ENCODE peak calls at places on chromosomes 3 and 15, in seven cellular contexts. O is GM06990; F is IMR-90; U is WTC11; X is heart left ventricle; W is H1; Q is CD8-positive, alpha-beta T cell. H is an unnamed sample.

GRCh38 chr15:66489179-66489791 is 8.3 kb downstream of the SNAPC5 start:
- DNase-seq in Q (no peak), O (no peak), F (no peak), W (no peak), U (no peak), X (no peak), H (no peak)

GRCh38 chr3:60384352-60384751 is 866.9 kb downstream of the FHIT start:
- DNase-seq in W (no peak), F (peak), O (no peak), X (no peak), Q (no peak), U (no peak), H (no peak)

GRCh38 chr15:82554351-82554750 is 14.1 kb upstream of the RPS17 start:
- DNase-seq in Q (no peak), U (no peak), F (no peak), O (no peak), X (no peak), W (no peak), H (no peak)

GRCh38 chr15:81050806-81051205 is 50.1 kb downstream of the TLNRD1 start:
- DNase-seq in W (no peak), X (no peak), U (no peak), F (no peak), O (no peak), Q (no peak), H (no peak)

GRCh38 chr3:134357914-134358811 is 16.1 kb downstream of the AMOTL2 start:
- DNase-seq in Q (no peak), X (no peak), W (peak), F (peak), U (peak), O (no peak), H (no peak)

GRCh38 chr3:17070560-17070959 is 185.8 kb downstream of the PLCL2 start:
- DNase-seq in O (no peak), W (no peak), X (peak), F (peak), U (peak), Q (no peak), H (no peak)

GRCh38 chr15:65811835-65812234 is 19.7 kb upstream of the DENND4A start:
- DNase-seq in W (no peak), O (no peak), Q (no peak), U (no peak), X (no peak), F (no peak), H (no peak)

GRCh38 chr15:72836676-72837325 is 53.2 kb upstream of the ADPGK start:
- DNase-seq in O (no peak), W (no peak), X (no peak), F (no peak), U (no peak), Q (no peak), H (no peak)

GRCh38 chr15:42194502-42194901 is 13.6 kb downstream of the VPS39 start:
- DNase-seq in Q (no peak), F (peak), W (no peak), O (no peak), U (no peak), X (no peak), H (no peak)

DNA sequence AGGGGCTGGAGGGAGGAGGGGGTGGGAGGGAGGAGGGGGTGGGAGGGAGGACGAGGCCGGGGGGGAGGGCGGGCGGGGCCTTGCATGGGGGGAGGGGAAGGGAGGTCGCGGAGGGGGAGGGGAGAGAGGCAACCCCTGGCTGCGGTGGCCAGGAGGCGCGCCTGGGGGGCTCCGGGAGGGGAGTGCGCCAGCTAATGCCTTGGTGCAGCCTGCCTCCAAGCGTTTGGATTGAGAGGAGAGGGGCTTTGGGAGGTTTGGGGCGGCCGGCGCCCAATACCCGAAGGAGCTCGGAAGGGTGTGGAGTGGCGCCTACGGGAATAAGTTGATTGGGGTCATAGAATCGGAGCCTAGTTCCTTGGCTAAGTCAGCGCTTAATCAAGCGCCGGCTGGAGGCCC is 544 bp downstream of the TFG start:
- DNase-seq in F (peak), Q (peak), X (peak), O (peak), W (peak), U (peak), H (peak)
- TF ChIP-seq CTCF in F (peak), Q (no peak), X (no peak), O (no peak), W (peak), U (no peak), H (no peak)

GRCh38 chr15:47844437-47844836 is 127.1 kb downstream of the SEMA6D start:
- DNase-seq in F (no peak), O (no peak), X (no peak), Q (no peak), U (no peak), W (no peak), H (no peak)

GRCh38 chr15:47843124-47843663 is 125.9 kb downstream of the SEMA6D start:
- DNase-seq in Q (no peak), W (no peak), F (no peak), X (no peak), O (no peak), U (no peak), H (no peak)

GRCh38 chr15:47846911-47847310 is 129.6 kb downstream of the SEMA6D start:
- DNase-seq in U (no peak), Q (no peak), F (no peak), O (no peak), X (no peak), W (no peak), H (no peak)

GRCh38 chr15:47846128-47846868 is 129.0 kb downstream of the SEMA6D start:
- DNase-seq in U (no peak), X (no peak), F (no peak), O (no peak), Q (no peak), W (no peak), H (no peak)
- TF ChIP-seq CTCF in U (no peak), X (no peak), F (no peak), O (no peak), Q (no peak), W (no peak), H (no peak)

GRCh38 chr3:46661776-46662766 is 31.4 kb downstream of the ALS2CL start:
- DNase-seq in X (no peak), U (no peak), F (no peak), O (no peak), W (no peak), Q (no peak), H (no peak)

GRCh38 chr3:46664971-46665762 is 28.3 kb downstream of the ALS2CL start:
- DNase-seq in O (no peak), U (no peak), X (peak), Q (no peak), F (peak), W (no peak), H (no peak)

GRCh38 chr3:46662771-46663551 is 30.5 kb downstream of the ALS2CL start:
- DNase-seq in O (no peak), Q (no peak), W (no peak), U (no peak), X (no peak), F (peak), H (no peak)

GRCh38 chr3:46664188-46664970 is 29.1 kb downstream of the ALS2CL start:
- DNase-seq in O (no peak), F (no peak), W (no peak), X (no peak), U (no peak), Q (no peak), H (no peak)

GRCh38 chr3:46663611-46664135 is 29.8 kb downstream of the ALS2CL start:
- DNase-seq in O (no peak), F (peak), Q (no peak), X (no peak), U (peak), W (no peak), H (no peak)
- TF ChIP-seq CTCF in O (no peak), F (peak), Q (no peak), X (peak), U (no peak), W (peak), H (no peak)

DNA sequence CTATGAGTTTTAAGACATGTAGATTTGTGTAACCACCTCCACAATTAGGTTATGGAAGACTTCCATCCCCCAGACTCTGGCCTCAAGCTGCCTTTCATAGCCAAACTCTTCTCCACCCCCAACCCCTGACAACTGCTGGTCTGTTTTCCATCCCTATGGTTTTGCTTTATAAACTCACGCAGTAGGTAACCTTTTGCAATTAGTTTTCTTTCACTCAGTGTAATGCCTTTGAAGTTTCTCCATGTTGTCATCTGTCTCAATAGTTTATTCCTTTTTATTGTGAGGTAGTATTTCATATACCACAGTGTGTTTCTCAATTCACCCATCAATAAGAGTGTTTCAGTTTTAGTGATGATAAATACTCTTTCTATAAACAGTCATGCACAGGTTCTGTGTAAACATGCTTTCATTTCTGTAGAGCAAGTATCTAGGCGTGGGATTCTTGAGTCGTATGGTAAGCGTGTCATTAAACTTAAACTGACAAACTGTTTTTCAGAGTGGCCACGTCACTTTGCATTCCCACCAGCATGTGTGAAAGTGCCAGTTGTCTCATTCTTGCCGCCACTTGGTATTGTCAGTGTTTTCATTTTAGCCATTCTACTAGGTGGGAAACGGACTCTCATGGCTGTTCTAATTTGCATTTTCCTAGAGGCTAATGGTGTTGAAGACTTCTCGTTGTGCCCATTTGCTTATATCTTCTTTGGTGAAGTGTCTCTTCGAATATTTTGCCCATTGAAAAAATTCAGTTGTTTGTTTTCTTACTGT is 47.3 kb upstream of the ALDH1A3 start:
- DNase-seq in O (no peak), W (no peak), Q (no peak), U (no peak), X (no peak), F (no peak), H (no peak)
- TF ChIP-seq CTCF in O (no peak), W (no peak), Q (no peak), U (no peak), X (no peak), F (no peak), H (no peak)

DNA sequence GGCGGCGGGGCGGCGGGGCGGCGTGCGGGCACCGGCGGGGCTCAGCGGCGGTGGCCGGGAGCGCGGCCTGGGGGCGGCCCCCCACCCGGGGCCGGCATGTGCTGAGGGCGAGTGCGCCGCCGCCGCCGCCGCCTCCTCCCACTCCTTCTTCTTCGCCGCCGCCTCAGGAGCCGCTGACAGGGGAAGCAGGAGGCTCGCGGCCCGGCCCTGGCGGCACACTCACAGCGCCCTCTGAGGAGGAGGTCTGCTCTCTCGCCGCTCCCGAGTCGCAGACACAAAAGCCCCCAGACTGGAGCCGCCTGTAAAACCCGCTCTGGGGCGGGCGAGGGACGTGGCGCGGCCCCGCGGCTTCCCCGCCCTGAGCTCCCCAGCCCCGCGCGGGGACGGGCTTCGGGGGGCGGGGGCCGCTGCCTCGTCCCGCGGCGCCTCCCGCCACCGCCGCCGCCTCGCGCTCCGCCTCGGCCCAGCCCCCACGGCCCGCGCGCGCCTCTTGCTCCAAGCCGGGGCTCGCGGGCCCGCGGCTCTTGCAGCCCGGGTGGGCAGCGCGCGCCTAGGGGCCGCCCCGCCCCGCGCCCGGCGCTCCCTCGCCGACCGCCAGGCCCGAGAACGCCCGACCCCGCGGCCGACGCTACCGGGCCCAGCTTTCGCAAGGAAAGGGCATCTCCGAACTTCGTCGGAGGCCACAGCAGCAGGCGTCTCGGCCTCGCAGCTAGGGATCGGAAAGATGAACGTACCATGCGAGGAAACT is at the start of gene PYGO1:
- DNase-seq in U (peak), O (peak), W (no peak), Q (no peak), X (peak), F (peak), H (peak)
- TF ChIP-seq CTCF in U (no peak), O (peak), W (no peak), Q (no peak), X (no peak), F (no peak), H (no peak)

GRCh38 chr3:184360834-184361531 is 422 bp downstream of the CLCN2 start:
- DNase-seq in F (no peak), Q (no peak), W (no peak), O (no peak), U (no peak), X (no peak), H (no peak)
- TF ChIP-seq CTCF in F (no peak), Q (no peak), W (no peak), O (no peak), U (no peak), X (no peak), H (no peak)

GRCh38 chr3:126917232-126917804 is 65.6 kb upstream of the PLXNA1 start:
- DNase-seq in F (no peak), X (no peak), Q (no peak), U (no peak), O (no peak), W (no peak), H (no peak)
- TF ChIP-seq CTCF in F (no peak), X (no peak), Q (no peak), U (no peak), O (no peak), W (no peak), H (no peak)

DNA sequence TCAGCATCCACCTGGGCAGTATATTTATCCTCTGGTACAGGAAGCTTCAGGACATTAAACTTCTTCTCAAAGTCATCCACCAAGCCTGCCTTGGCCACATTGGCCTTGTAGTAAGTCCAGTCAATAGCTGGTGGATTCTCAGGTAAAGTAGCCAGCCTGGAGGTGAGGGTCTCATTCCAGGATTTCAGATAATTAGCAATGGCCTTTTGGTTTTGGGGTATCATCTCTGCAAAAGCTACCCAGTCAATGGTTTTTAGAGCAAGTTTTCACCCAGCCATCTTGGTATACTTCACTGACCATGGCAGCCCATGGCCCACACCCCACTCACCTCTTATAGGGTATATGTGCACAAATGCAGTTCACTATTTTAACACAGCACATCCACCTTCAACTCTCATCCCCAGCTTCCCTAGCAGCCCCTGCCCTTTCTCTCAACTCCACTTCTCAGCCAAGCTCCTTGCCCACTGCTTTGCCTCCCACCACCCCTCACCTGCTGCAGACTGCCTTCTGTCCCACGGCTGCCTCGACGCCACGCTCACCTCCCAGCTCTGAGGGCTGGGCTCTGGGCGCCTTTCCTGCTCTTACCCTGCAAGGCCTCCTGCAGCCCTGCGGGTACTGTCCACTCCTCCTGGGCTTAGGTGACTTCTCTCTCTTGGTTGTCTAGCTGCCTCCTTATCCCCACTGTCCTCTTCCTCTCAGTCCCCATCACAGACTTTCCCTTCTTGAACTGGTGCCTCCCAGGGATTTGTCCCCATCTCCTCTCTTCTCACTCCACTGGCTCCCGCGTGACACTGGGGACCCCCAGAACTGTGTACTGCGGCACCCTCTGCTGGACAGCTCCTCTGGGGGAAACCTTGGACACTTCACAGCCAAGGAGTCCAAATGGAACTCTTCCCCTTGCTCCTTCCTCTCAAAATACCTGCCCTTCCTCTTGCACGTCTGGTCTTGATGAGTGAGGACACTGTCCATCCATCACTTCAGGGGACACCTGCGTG is 1.7 kb upstream of the TGM5 start:
- DNase-seq in X (no peak), Q (no peak), U (peak), O (no peak), F (no peak), W (no peak), H (no peak)
- TF ChIP-seq CTCF in X (peak), Q (no peak), U (no peak), O (peak), F (peak), W (peak), H (no peak)

GRCh38 chr3:192687488-192688152 is 39.7 kb downstream of the FGF12 start:
- DNase-seq in Q (no peak), W (no peak), F (no peak), O (no peak), X (peak), U (no peak), H (no peak)

GRCh38 chr3:192684151-192684550 is 43.2 kb downstream of the FGF12 start:
- DNase-seq in O (no peak), X (no peak), F (no peak), U (no peak), Q (no peak), W (no peak), H (no peak)

GRCh38 chr3:192685801-192686200 is 41.5 kb downstream of the FGF12 start:
- DNase-seq in W (no peak), X (no peak), O (no peak), F (no peak), Q (no peak), U (no peak), H (no peak)
- TF ChIP-seq CTCF in W (no peak), X (no peak), O (no peak), F (no peak), Q (no peak), U (no peak), H (no peak)

GRCh38 chr3:100586832-100587231 is 22.6 kb upstream of the ADGRG7 start:
- DNase-seq in F (no peak), O (no peak), W (no peak), Q (no peak), U (no peak), X (no peak), H (no peak)

GRCh38 chr3:100590114-100590839 is 19.1 kb upstream of the ADGRG7 start:
- DNase-seq in O (no peak), W (no peak), X (peak), F (peak), Q (no peak), U (peak), H (no peak)

GRCh38 chr3:100591411-100591810 is 18.0 kb upstream of the ADGRG7 start:
- DNase-seq in W (no peak), X (no peak), F (no peak), U (no peak), Q (no peak), O (no peak), H (no peak)

GRCh38 chr3:100588251-100588650 is 21.1 kb upstream of the ADGRG7 start:
- DNase-seq in U (no peak), Q (no peak), O (no peak), X (no peak), F (no peak), W (no peak), H (no peak)

DNA sequence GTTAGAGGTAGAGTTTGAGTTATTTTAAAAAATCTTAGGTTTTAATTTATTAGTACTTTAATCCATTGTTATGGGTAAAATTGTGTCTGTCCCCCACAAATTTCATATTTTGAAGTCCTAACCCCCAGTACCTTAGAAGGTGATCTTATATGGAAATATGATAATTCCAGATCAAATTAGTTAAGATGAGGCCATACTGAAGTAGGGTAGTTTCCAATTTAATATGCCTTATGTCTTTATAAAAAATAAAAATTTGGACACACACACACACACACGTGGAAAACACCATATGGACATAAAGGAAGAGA is 18.6 kb upstream of the ADGRG7 start:
- DNase-seq in X (no peak), O (no peak), Q (no peak), F (no peak), W (no peak), U (no peak), H (no peak)
- TF ChIP-seq CTCF in X (peak), O (no peak), Q (no peak), F (no peak), W (no peak), U (peak), H (peak)